ENCODE peak calls at places on chromosomes 13 and 19, in seven cellular contexts. H is NCI-H1417; U is GDM1; T is Right ventricle myocardium superior; A is CD8-positive, alpha-beta memory T cell; Q is fibroblast of lung; S is activated T-helper 1 cell treated with Interleukin-2 at 50 U/mL for 16 hours. Y is an unnamed sample.

GRCh38 chr13:95556981-95557380 is 4.5 kb downstream of the CLDN10 start:
- DNase-seq in S (no peak), H (peak; percentile 90), A (no peak), Q (no peak), U (no peak), T (no peak), Y (no peak)

GRCh38 chr13:113078895-113079720 is 26.5 kb upstream of the F7 start:
- DNase-seq in A (no peak), S (no peak), H (no peak), T (peak; percentile 20), Q (no peak), U (no peak), Y (no peak)

GRCh38 chr13:77729502-77730221 is 32.2 kb downstream of the SLAIN1 start:
- DNase-seq in T (no peak), Q (no peak), H (no peak), A (no peak), U (no peak), S (no peak), Y (no peak)

GRCh38 chr13:51921790-51922740 is 60.3 kb downstream of the CCDC70 start:
- DNase-seq in A (no peak), Q (no peak), U (no peak), H (no peak), S (no peak), T (no peak), Y (no peak)

GRCh38 chr19:53812335-53812734 is 11.8 kb downstream of the NLRP12 start:
- DNase-seq in Q (no peak), T (no peak), U (no peak), A (no peak), S (no peak), H (no peak), Y (no peak)

GRCh38 chr13:38543561-38543960 is 143.3 kb upstream of the FREM2 start:
- DNase-seq in A (no peak), S (no peak), Q (peak; percentile 70), H (no peak), U (no peak), T (no peak), Y (no peak)

GRCh38 chr19:45160870-45161714 is at the start of gene NKPD1:
- DNase-seq in T (no peak), S (no peak), Q (no peak), U (no peak), H (no peak), A (no peak), Y (no peak)

GRCh38 chr19:18131841-18132596 is 20.9 kb upstream of the PIK3R2 start:
- DNase-seq in S (no peak), U (no peak), A (no peak), Q (no peak), H (no peak), T (no peak), Y (no peak)

GRCh38 chr19:38658462-38659306 is 11.2 kb downstream of the ACTN4 start:
- DNase-seq in T (no peak), A (no peak), Q (peak; percentile 100), H (peak; percentile 22), U (no peak), S (no peak), Y (no peak)

GRCh38 chr19:10237702-10238101 is 6.6 kb upstream of the S1PR2 start:
- DNase-seq in T (no peak), A (no peak), U (no peak), S (no peak), Q (no peak), H (peak; percentile 43), Y (no peak)

GRCh38 chr19:5790573-5791520 is at the start of gene DUS3L:
- DNase-seq in Q (peak; percentile 98), U (peak; percentile 96), S (peak; percentile 91), T (peak; percentile 98), A (peak; percentile 93), H (peak; percentile 99), Y (peak; percentile 93)

GRCh38 chr19:45245826-45246225 is 619 bp upstream of the EXOC3L2 start:
- DNase-seq in T (no peak), H (no peak), S (no peak), Q (no peak), U (no peak), A (no peak), Y (no peak)

GRCh38 chr13:34591801-34592454 is 350.1 kb upstream of the NBEA start:
- DNase-seq in H (no peak), Q (peak; percentile 18), A (no peak), S (no peak), T (peak; percentile 63), U (no peak), Y (no peak)

GRCh38 chr13:97948041-97948440 is 5.4 kb upstream of the IPO5 start:
- DNase-seq in U (no peak), T (no peak), S (no peak), Q (peak; percentile 42), H (no peak), A (no peak), Y (no peak)

GRCh38 chr13:83274679-83275078 is 607.6 kb downstream of the SLITRK1 start:
- DNase-seq in H (no peak), A (no peak), U (no peak), T (no peak), S (no peak), Q (no peak), Y (no peak)

GRCh38 chr13:110197041-110197440 is 109.9 kb downstream of the COL4A1 start:
- DNase-seq in H (no peak), S (no peak), T (no peak), Q (no peak), U (no peak), A (no peak), Y (no peak)

GRCh38 chr19:46192990-46193650 is 36.4 kb upstream of the IGFL1 start:
- DNase-seq in A (no peak), H (no peak), T (no peak), U (no peak), S (no peak), Q (peak; percentile 64), Y (no peak)

GRCh38 chr13:93289842-93290241 is 63.2 kb downstream of the GPC6 start:
- DNase-seq in S (no peak), U (no peak), T (no peak), H (no peak), A (no peak), Q (no peak), Y (no peak)

GRCh38 chr13:98998831-98999634 is 21.2 kb upstream of the DOCK9 start:
- DNase-seq in Q (peak; percentile 61), H (no peak), S (peak; percentile 4), U (no peak), T (no peak), A (no peak), Y (peak; percentile 22)

GRCh38 chr13:94291631-94292322 is 187.7 kb downstream of the DCT start:
- DNase-seq in T (no peak), A (no peak), H (no peak), U (no peak), Q (no peak), S (no peak), Y (no peak)

GRCh38 chr19:42091300-42092266 is 15.6 kb downstream of the ZNF574 start:
- DNase-seq in H (no peak), U (no peak), T (no peak), S (no peak), Q (no peak), A (no peak), Y (no peak)

GRCh38 chr13:109568273-109568900 is 218.0 kb downstream of the IRS2 start:
- DNase-seq in U (no peak), H (no peak), Q (no peak), T (no peak), S (no peak), A (no peak), Y (no peak)